ENCODE peak calls at places on chromosomes 13 and 19, in five cellular contexts. H, E, K, V and T are unnamed samples.

GRCh38 chr13:82664183-82664582 is 1218.1 kb downstream of the SLITRK1 start:
- DNase-seq in E (no peak), K (no peak), H (no peak), V (no peak), T (no peak)

GRCh38 chr19:39506944-39507714 is 7.8 kb upstream of the SELENOV start:
- DNase-seq in V (peak; percentile 32), K (no peak), H (no peak), E (no peak), T (no peak)

GRCh38 chr13:98466634-98467236 is 110.2 kb downstream of the STK24 start:
- DNase-seq in K (no peak), V (no peak), E (no peak), H (no peak), T (no peak)

GRCh38 chr19:7098701-7099596 is 29.4 kb downstream of the ZNF557 start:
- DNase-seq in E (peak; percentile 91), K (peak; percentile 86), V (peak; percentile 95), H (peak; percentile 79), T (peak; percentile 87)

GRCh38 chr19:24099829-24100228 is 12.8 kb downstream of the ZNF254 start:
- DNase-seq in K (no peak), H (no peak), V (no peak), E (no peak), T (no peak)

GRCh38 chr13:65378943-65379519 is 1851.1 kb downstream of the PCDH9 start:
- DNase-seq in E (no peak), H (peak; percentile 22), V (no peak), K (no peak), T (no peak)

GRCh38 chr13:59643239-59643865 is 520.4 kb downstream of the DIAPH3 start:
- DNase-seq in H (no peak), V (no peak), E (no peak), K (no peak), T (no peak)

GRCh38 chr13:66492479-66492878 is 737.7 kb downstream of the PCDH9 start:
- DNase-seq in K (no peak), H (peak; percentile 10), E (no peak), V (no peak), T (no peak)

GRCh38 chr13:30142502-30143211 is 164.7 kb downstream of the KATNAL1 start:
- DNase-seq in K (peak; percentile 89), V (no peak), H (peak; percentile 21), E (peak; percentile 73), T (peak; percentile 61)

GRCh38 chr13:59527500-59527899 is 636.2 kb downstream of the DIAPH3 start:
- DNase-seq in E (no peak), K (no peak), V (no peak), H (no peak), T (no peak)

GRCh38 chr19:37988758-37989635 is 82.0 kb downstream of the SIPA1L3 start:
- DNase-seq in E (no peak), H (no peak), K (no peak), V (no peak), T (no peak)

DNA sequence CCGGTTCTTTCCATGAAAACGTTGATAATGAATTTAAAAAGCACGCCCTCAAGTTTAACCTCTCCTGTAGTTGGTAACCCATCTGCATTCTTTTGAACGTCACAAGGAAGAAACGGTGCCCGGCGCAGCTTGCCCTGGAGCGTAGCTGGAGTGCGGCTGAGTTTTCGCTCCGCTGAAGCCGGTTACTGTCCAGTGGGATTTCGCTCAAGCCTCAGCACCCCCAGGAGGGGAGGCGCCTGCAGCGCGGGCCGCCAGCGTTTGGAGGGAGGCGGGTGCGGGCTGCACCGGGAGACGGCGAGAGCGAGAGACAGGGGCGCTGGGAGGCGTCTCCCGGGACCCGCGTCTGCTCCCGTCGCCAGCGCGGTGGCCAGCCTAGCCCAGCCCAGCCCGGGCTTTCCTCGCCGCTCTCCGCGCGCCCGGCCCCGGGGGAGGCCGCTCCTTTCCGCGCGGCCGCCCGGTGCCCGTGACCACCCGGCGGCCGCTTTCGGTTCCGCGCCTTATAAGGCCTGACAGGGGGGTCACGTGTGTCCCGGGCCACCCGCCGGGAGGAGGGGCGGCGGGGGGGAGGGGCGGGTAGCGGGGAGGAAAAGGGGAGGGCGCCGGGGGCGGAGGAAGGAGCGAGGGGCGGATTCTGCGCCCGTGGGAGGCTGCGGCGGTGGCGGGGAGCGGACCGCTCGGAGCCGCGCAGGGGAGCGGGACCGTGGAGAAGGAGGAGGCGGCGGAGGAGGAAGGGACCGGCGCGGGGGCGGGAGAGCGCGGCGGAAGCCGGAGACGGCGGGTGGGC is 8.3 kb upstream of the DGKH start:
- DNase-seq in E (peak; percentile 93), K (peak; percentile 84), V (peak; percentile 96), H (peak; percentile 35), T (peak; percentile 87)
- TF ChIP-seq POLR2A in E (peak; percentile 95), K (no peak), V (peak; percentile 98), H (peak; percentile 56), T (peak; percentile 92)

GRCh38 chr19:44992336-44993163 is 8.7 kb upstream of the RELB start:
- DNase-seq in H (no peak), E (no peak), V (no peak), K (no peak), T (no peak)

GRCh38 chr19:44990966-44991365 is 10.3 kb upstream of the RELB start:
- DNase-seq in E (no peak), K (no peak), H (no peak), V (no peak), T (no peak)

GRCh38 chr19:44993526-44993925 is 7.7 kb upstream of the RELB start:
- DNase-seq in K (no peak), E (no peak), V (no peak), H (no peak), T (no peak)

GRCh38 chr19:44988896-44989563 is 12.2 kb upstream of the RELB start:
- DNase-seq in V (peak; percentile 68), H (peak; percentile 26), E (peak; percentile 58), K (no peak), T (peak; percentile 40)

DNA sequence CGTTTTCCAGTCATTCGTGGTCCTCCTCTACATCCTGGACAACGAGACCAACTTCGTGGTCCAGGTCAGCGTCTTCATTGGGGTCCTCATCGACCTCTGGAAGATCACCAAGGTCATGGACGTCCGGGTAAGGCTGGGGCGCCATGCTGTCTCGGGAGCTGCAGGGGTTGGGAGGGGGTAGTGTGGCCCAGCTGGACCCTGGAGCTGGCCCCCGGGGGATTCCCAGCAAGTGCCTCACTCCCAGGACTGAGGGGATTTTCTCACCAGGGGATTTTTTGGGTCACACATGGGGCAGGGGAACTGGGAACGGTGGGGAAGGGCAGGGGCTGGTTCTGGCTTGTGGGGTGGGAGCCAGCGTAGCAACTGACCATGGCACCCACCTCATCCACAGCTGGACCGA is 10.8 kb upstream of the RELB start:
- DNase-seq in K (no peak), E (no peak), H (no peak), V (no peak), T (no peak)
- H3K36me3 ChIP-seq in K (no peaks in the 10 kb centered on the region), E (no peaks in the 10 kb centered on the region), H (peaks cover 11% of the 10 kb centered on the region), V (peaks cover 85% of the 10 kb centered on the region), T (peaks cover 6% of the 10 kb centered on the region)

GRCh38 chr19:2739602-2740313 is at the start of gene SLC39A3:
- DNase-seq in V (peak; percentile 98), H (peak; percentile 97), E (peak; percentile 99), K (peak; percentile 97), T (peak; percentile 98)
- TF ChIP-seq CTCF in V (no peak), H (no peak), E (peak; percentile 40), K (no peak), T (peak; percentile 60)

DNA sequence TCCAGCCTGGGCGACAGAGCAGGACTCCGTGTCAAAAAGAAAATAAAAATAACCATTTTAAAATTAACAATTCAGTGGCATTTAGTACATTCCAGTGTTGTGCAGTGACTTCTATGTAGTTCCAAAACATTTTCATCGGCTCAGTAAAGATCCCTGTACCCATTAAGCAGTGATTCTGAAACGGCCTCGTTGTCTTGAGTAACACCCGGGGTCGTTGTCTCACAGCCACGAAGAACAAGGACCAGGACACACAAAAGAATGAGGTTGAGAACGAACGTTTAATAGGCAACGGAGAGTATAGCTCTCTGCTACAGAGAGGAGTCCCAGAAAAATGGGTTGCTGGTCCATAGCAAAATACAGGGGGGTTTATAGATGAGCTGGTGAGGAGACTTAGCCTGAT is 2.4 kb upstream of the TMED1 start:
- DNase-seq in V (no peak), K (no peak), H (no peak), E (no peak), T (no peak)
- TF ChIP-seq POLR2A in V (no peak), K (no peak), H (no peak), E (no peak), T (no peak)

DNA sequence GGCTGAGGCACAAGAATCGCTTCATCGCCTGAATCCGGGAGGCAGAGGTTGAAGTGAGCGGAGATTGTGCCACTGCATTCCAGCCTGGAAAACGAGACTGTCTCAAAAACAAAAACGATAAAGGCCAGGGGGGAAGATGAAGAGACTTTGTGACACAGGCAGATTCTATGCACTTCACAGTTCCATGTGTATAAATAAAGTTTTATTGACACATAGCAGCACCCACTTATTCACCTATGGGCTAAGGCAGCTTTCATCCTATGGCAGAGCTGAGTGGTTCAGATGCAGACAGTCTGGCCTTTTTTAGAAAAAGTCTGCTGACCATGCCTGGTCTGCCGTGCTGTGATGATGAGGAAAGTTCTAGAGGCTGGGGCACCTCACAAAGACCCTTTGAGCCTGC is 5.6 kb downstream of the LMNB2 start:
- DNase-seq in E (no peak), H (no peak), K (no peak), V (no peak), T (no peak)
- H3K36me3 ChIP-seq in E (no peaks in the 10 kb centered on the region), H (peaks cover 3% of the 10 kb centered on the region), K (no peaks in the 10 kb centered on the region), V (peaks cover 11% of the 10 kb centered on the region), T (no peaks in the 10 kb centered on the region)

GRCh38 chr19:29467824-29468401 is 57.9 kb upstream of the VSTM2B start:
- DNase-seq in H (peak; percentile 41), K (no peak), E (no peak), V (no peak), T (no peak)
- TF ChIP-seq CTCF in H (peak; percentile 29), K (no peak), E (no peak), V (no peak), T (no peak)

GRCh38 chr13:80382576-80382975 is 41.6 kb upstream of the SPRY2 start:
- DNase-seq in V (no peak), H (no peak), K (no peak), E (no peak), T (no peak)
- TF ChIP-seq POLR2A in V (no peak), H (no peak), K (no peak), E (no peak), T (no peak)

GRCh38 chr19:12578641-12579040 is 27.4 kb upstream of the ZNF564 start:
- DNase-seq in H (no peak), V (no peak), K (no peak), E (no peak), T (no peak)
- H3K36me3 ChIP-seq in H (peaks cover 7% of the 10 kb centered on the region), V (peaks cover 35% of the 10 kb centered on the region), K (peaks cover 21% of the 10 kb centered on the region), E (no peaks in the 10 kb centered on the region), T (peaks cover 14% of the 10 kb centered on the region)